ENCODE peak calls at places on chromosomes 2 and 18, in eight cellular contexts. K is stimulated activated naive B cell treated with anti-CD40 and anti-IgM and Interleukin-4, amounts not matched to agents 10 μg/mL and 1 μg/mL and 100 μg/mL, for 72 hours; P is Ammon's horn; V is T-helper 9 cell; O is AG09319; C is T-helper 22 cell; I is body of pancreas; A is dermis blood vessel endothelial cell. D is an unnamed sample.

GRCh38 chr2:12965540-12966269 is 249.0 kb downstream of the TRIB2 start:
- DNase-seq in K (no peak), P (peak), V (no peak), O (no peak), C (no peak), I (no peak), A (peak), D (peak)

GRCh38 chr2:191202881-191203397 is 42.3 kb upstream of the MYO1B start:
- DNase-seq in K (no peak), P (no peak), V (no peak), O (no peak), C (no peak), I (peak), A (peak), D (no peak)

GRCh38 chr2:19026156-19026660 is 332.2 kb downstream of the OSR1 start:
- DNase-seq in K (no peak), P (no peak), V (no peak), O (no peak), C (no peak), I (no peak), A (no peak), D (no peak)

GRCh38 chr2:68653034-68653433 is 9.7 kb downstream of the PROKR1 start:
- DNase-seq in K (no peak), P (no peak), V (no peak), O (no peak), C (no peak), I (no peak), A (no peak), D (no peak)

GRCh38 chr2:73307720-73308119 is 14.4 kb upstream of the EGR4 start:
- DNase-seq in K (no peak), P (peak), V (no peak), O (no peak), C (no peak), I (peak), A (no peak), D (no peak)

GRCh38 chr2:181763423-181763822 is 83.1 kb upstream of the NEUROD1 start:
- DNase-seq in K (no peak), P (no peak), V (no peak), O (no peak), C (no peak), I (no peak), A (no peak), D (no peak)

GRCh38 chr2:43038720-43039099 is 187.7 kb downstream of the ZFP36L2 start:
- DNase-seq in K (no peak), P (no peak), V (no peak), O (no peak), C (no peak), I (no peak), A (no peak), D (no peak)

GRCh38 chr2:71238089-71238488 is 11.2 kb upstream of the PAIP2B start:
- DNase-seq in K (no peak), P (no peak), V (no peak), O (no peak), C (no peak), I (no peak), A (no peak), D (no peak)

GRCh38 chr2:237181844-237182243 is 96.2 kb downstream of the COPS8 start:
- DNase-seq in K (no peak), P (no peak), V (no peak), O (peak), C (no peak), I (no peak), A (no peak), D (no peak)

GRCh38 chr2:29455202-29455885 is 340.1 kb downstream of the CLIP4 start:
- DNase-seq in K (no peak), P (peak), V (no peak), O (no peak), C (no peak), I (no peak), A (no peak), D (peak)

GRCh38 chr2:161384864-161385263 is 31.2 kb upstream of the TBR1 start:
- DNase-seq in K (no peak), P (no peak), V (no peak), O (no peak), C (no peak), I (no peak), A (no peak), D (no peak)

GRCh38 chr2:38106420-38107182 is 30.6 kb upstream of the CYP1B1 start:
- DNase-seq in K (no peak), P (no peak), V (no peak), O (no peak), C (no peak), I (no peak), A (peak), D (no peak)

GRCh38 chr2:95012881-95013550 is 12.5 kb upstream of the MAL start:
- DNase-seq in K (no peak), P (no peak), V (no peak), O (no peak), C (no peak), I (no peak), A (no peak), D (no peak)

GRCh38 chr2:77005522-77005921 is 516.7 kb downstream of the LRRTM4 start:
- DNase-seq in K (no peak), P (no peak), V (no peak), O (no peak), C (no peak), I (no peak), A (no peak), D (no peak)

GRCh38 chr2:9286553-9287399 is 80.2 kb downstream of the ASAP2 start:
- DNase-seq in K (no peak), P (no peak), V (no peak), O (no peak), C (no peak), I (no peak), A (no peak), D (no peak)

GRCh38 chr18:49241852-49242251 is 218.6 kb downstream of the DYM start:
- DNase-seq in K (no peak), P (no peak), V (no peak), O (no peak), C (no peak), I (no peak), A (no peak), D (no peak)

GRCh38 chr2:96527052-96527964 is 9.2 kb upstream of the ARID5A start:
- DNase-seq in K (peak), P (no peak), V (peak), O (no peak), C (peak), I (no peak), A (peak), D (no peak)

GRCh38 chr18:58447342-58448190 is 181.3 kb downstream of the ALPK2 start:
- DNase-seq in K (no peak), P (no peak), V (no peak), O (no peak), C (no peak), I (no peak), A (no peak), D (no peak)

GRCh38 chr2:218465987-218466633 is 47.2 kb downstream of the VIL1 start:
- DNase-seq in K (no peak), P (peak), V (no peak), O (peak), C (no peak), I (no peak), A (peak), D (peak)

GRCh38 chr2:235619544-235619943 is 125.7 kb downstream of the AGAP1 start:
- DNase-seq in K (no peak), P (no peak), V (no peak), O (no peak), C (no peak), I (no peak), A (no peak), D (no peak)

GRCh38 chr18:35616664-35617423 is 35.3 kb downstream of the GALNT1 start:
- DNase-seq in K (peak), P (peak), V (peak), O (no peak), C (peak), I (peak), A (peak), D (peak)